ENCODE peak calls at places on chromosomes 13 and 19, in seven cellular contexts. One of them, this sample, is unnamed.

GRCh38 chr13:35704331-35704730 is 227.8 kb upstream of the MAB21L1 start:
- DNase-seq in GM12878: no peak
- DNase-seq in H1: no peak
- DNase-seq in NT2/D1: no peak
- DNase-seq in K562: no peak
- DNase-seq in HCT116: no peak
- DNase-seq in HepG2: no peak
- DNase-seq in this sample: no peak

GRCh38 chr13:87884874-87885273 is 213.7 kb downstream of the SLITRK5 start:
- DNase-seq in HCT116: no peak
- DNase-seq in GM12878: no peak
- DNase-seq in K562: no peak
- DNase-seq in NT2/D1: peak
- DNase-seq in HepG2: no peak
- DNase-seq in H1: peak
- DNase-seq in this sample: peak

GRCh38 chr13:109271991-109272454 is 514.4 kb downstream of the IRS2 start:
- DNase-seq in NT2/D1: no peak
- DNase-seq in HepG2: no peak
- DNase-seq in GM12878: no peak
- DNase-seq in H1: no peak
- DNase-seq in K562: no peak
- DNase-seq in HCT116: peak
- DNase-seq in this sample: no peak

GRCh38 chr13:50141660-50142010 is 126.4 kb downstream of the KCNRG start:
- DNase-seq in HCT116: no peak
- DNase-seq in NT2/D1: no peak
- DNase-seq in HepG2: no peak
- DNase-seq in H1: no peak
- DNase-seq in K562: no peak
- DNase-seq in GM12878: no peak
- DNase-seq in this sample: no peak

GRCh38 chr19:41945135-41945766 is 13.9 kb downstream of the RABAC1 start:
- DNase-seq in GM12878: peak
- DNase-seq in K562: no peak
- DNase-seq in NT2/D1: no peak
- DNase-seq in HepG2: no peak
- DNase-seq in H1: no peak
- DNase-seq in HCT116: no peak
- DNase-seq in this sample: no peak

GRCh38 chr19:40831502-40832430 is 18.5 kb downstream of the CYP2A6 start:
- DNase-seq in GM12878: no peak
- DNase-seq in HepG2: peak
- DNase-seq in HCT116: no peak
- DNase-seq in K562: no peak
- DNase-seq in H1: no peak
- DNase-seq in NT2/D1: no peak
- DNase-seq in this sample: no peak

GRCh38 chr13:61600360-61601033 is 184.8 kb upstream of the PCDH20 start:
- DNase-seq in HepG2: no peak
- DNase-seq in NT2/D1: no peak
- DNase-seq in GM12878: no peak
- DNase-seq in H1: no peak
- DNase-seq in K562: no peak
- DNase-seq in HCT116: no peak
- DNase-seq in this sample: no peak

GRCh38 chr13:25885418-25885817 is 166.4 kb downstream of the SHISA2 start:
- DNase-seq in GM12878: no peak
- DNase-seq in H1: no peak
- DNase-seq in NT2/D1: no peak
- DNase-seq in HepG2: no peak
- DNase-seq in HCT116: no peak
- DNase-seq in K562: no peak
- DNase-seq in this sample: peak

GRCh38 chr19:49363265-49364082 is at the start of gene DKKL1:
- DNase-seq in NT2/D1: peak
- DNase-seq in HepG2: peak
- DNase-seq in K562: peak
- DNase-seq in HCT116: peak
- DNase-seq in H1: peak
- DNase-seq in GM12878: peak
- DNase-seq in this sample: peak

GRCh38 chr13:42247883-42248282 is 24.1 kb upstream of the AKAP11 start:
- DNase-seq in H1: no peak
- DNase-seq in HCT116: no peak
- DNase-seq in HepG2: no peak
- DNase-seq in GM12878: no peak
- DNase-seq in NT2/D1: no peak
- DNase-seq in K562: no peak
- DNase-seq in this sample: no peak

GRCh38 chr13:78609464-78610205 is 6.3 kb upstream of the POU4F1 start:
- DNase-seq in GM12878: no peak
- DNase-seq in HepG2: no peak
- DNase-seq in K562: no peak
- DNase-seq in H1: no peak
- DNase-seq in HCT116: no peak
- DNase-seq in NT2/D1: no peak
- DNase-seq in this sample: peak

GRCh38 chr19:3699741-3700241 is 477 bp downstream of the PIP5K1C start:
- DNase-seq in HCT116: no peak
- DNase-seq in GM12878: no peak
- DNase-seq in HepG2: no peak
- DNase-seq in K562: no peak
- DNase-seq in H1: no peak
- DNase-seq in NT2/D1: no peak
- DNase-seq in this sample: peak

GRCh38 chr19:35442091-35442490 is 6.0 kb upstream of the FFAR2 start:
- DNase-seq in HepG2: no peak
- DNase-seq in GM12878: no peak
- DNase-seq in HCT116: no peak
- DNase-seq in H1: no peak
- DNase-seq in K562: no peak
- DNase-seq in NT2/D1: no peak
- DNase-seq in this sample: no peak

GRCh38 chr19:29449371-29449770 is 76.4 kb upstream of the VSTM2B start:
- DNase-seq in K562: no peak
- DNase-seq in GM12878: no peak
- DNase-seq in NT2/D1: no peak
- DNase-seq in H1: no peak
- DNase-seq in HCT116: no peak
- DNase-seq in HepG2: no peak
- DNase-seq in this sample: no peak
- TF ChIP-seq YY1 in K562: no peak
- TF ChIP-seq YY1 in GM12878: no peak
- TF ChIP-seq YY1 in NT2/D1: no peak
- TF ChIP-seq YY1 in H1: no peak
- TF ChIP-seq YY1 in HCT116: no peak
- TF ChIP-seq YY1 in HepG2: no peak
- TF ChIP-seq YY1 in this sample: no peak

GRCh38 chr19:8050274-8051096 is 2.1 kb upstream of the CCL25 start:
- DNase-seq in NT2/D1: peak
- DNase-seq in K562: peak
- DNase-seq in H1: peak
- DNase-seq in HCT116: peak
- DNase-seq in HepG2: peak
- DNase-seq in GM12878: peak
- DNase-seq in this sample: peak
- TF ChIP-seq YY1 in NT2/D1: no peak
- TF ChIP-seq YY1 in K562: no peak
- TF ChIP-seq YY1 in H1: no peak
- TF ChIP-seq YY1 in HCT116: no peak
- TF ChIP-seq YY1 in HepG2: no peak
- TF ChIP-seq YY1 in GM12878: no peak
- TF ChIP-seq YY1 in this sample: no peak

GRCh38 chr13:24281188-24282008 is 28.0 kb upstream of the C1QTNF9 start:
- DNase-seq in HCT116: no peak
- DNase-seq in NT2/D1: no peak
- DNase-seq in H1: no peak
- DNase-seq in K562: no peak
- DNase-seq in GM12878: no peak
- DNase-seq in HepG2: no peak
- DNase-seq in this sample: no peak
- TF ChIP-seq YY1 in HCT116: no peak
- TF ChIP-seq YY1 in NT2/D1: no peak
- TF ChIP-seq YY1 in H1: no peak
- TF ChIP-seq YY1 in K562: no peak
- TF ChIP-seq YY1 in GM12878: no peak
- TF ChIP-seq YY1 in HepG2: no peak
- TF ChIP-seq YY1 in this sample: no peak

DNA sequence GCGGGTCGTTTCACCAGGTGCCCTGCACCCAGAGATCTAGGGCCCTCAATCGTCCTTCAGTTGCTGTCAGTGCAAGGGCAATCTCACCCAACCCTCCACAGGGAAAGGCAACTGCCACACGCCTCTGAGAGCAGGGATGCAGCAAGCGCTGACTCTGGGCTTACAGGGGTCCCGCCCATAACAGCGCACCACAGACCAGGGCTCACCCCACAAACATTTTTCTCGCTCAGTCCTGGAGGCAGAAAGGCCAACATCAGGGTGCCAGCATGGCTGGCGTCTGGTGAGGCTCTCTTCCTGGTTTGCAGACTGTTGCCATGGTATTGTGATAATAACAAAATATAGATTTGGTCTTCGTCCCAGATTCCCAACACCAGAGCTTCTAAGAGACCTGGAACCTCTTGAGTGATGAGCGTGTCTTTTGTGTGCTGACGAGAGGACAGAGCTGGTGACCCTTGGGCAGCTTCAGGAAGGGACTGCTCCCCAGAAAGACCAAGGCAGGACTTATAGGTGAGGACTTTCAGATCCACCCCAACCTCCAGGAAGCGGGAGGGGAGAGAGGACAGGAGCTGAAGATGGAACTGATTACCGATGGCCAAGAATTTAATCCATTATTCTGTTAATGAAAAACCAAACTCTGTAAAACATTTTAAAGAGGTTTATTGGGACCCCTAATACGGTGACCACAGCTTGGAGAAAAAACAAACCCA is 51.3 kb downstream of the C13orf46 start:
- DNase-seq in K562: no peak
- DNase-seq in NT2/D1: no peak
- DNase-seq in H1: no peak
- DNase-seq in HCT116: no peak
- DNase-seq in GM12878: no peak
- DNase-seq in HepG2: no peak
- DNase-seq in this sample: no peak
- TF ChIP-seq YY1 in K562: no peak
- TF ChIP-seq YY1 in NT2/D1: no peak
- TF ChIP-seq YY1 in H1: no peak
- TF ChIP-seq YY1 in HCT116: no peak
- TF ChIP-seq YY1 in GM12878: no peak
- TF ChIP-seq YY1 in HepG2: no peak
- TF ChIP-seq YY1 in this sample: no peak

GRCh38 chr13:113049981-113050380 is 55.6 kb upstream of the F7 start:
- DNase-seq in HepG2: no peak
- DNase-seq in GM12878: no peak
- DNase-seq in K562: no peak
- DNase-seq in HCT116: no peak
- DNase-seq in NT2/D1: no peak
- DNase-seq in H1: no peak
- DNase-seq in this sample: no peak

GRCh38 chr13:113052206-113052605 is 53.4 kb upstream of the F7 start:
- DNase-seq in GM12878: no peak
- DNase-seq in HepG2: no peak
- DNase-seq in NT2/D1: no peak
- DNase-seq in K562: no peak
- DNase-seq in HCT116: no peak
- DNase-seq in H1: no peak
- DNase-seq in this sample: no peak

GRCh38 chr13:113051641-113052040 is 54.0 kb upstream of the F7 start:
- DNase-seq in HCT116: no peak
- DNase-seq in HepG2: no peak
- DNase-seq in GM12878: no peak
- DNase-seq in K562: no peak
- DNase-seq in H1: no peak
- DNase-seq in NT2/D1: no peak
- DNase-seq in this sample: no peak

GRCh38 chr13:113049521-113049941 is 56.1 kb upstream of the F7 start:
- DNase-seq in GM12878: no peak
- DNase-seq in HepG2: no peak
- DNase-seq in NT2/D1: no peak
- DNase-seq in HCT116: no peak
- DNase-seq in K562: no peak
- DNase-seq in H1: no peak
- DNase-seq in this sample: no peak

DNA sequence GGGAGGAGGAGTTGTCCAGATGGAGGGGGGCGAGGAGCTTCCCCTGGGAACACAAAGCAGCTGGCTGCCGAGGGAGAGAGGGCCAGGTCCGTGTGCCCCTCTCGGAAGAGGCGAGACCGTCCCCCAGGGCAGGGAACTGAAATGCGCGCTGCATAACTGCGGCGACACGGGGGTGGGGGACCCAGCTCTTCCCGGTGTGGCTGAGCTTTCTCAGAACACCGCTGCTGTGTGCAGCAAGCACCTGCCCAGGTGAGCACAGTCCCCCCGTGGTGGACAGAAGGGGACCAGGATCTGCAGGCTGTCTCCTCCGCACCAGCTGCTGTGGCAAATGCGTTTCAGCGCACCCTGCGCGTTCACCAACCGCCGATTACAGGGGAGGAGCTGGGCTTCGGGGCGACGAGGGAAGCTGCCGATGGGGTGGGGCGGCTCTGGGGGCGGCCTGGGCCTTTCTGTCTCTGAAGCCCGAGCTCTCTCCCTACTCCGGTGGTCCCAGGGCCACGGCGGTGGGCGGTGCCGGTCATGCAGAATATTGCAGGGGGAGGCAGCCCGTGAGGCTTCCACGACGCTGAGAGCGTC is 54.6 kb upstream of the F7 start:
- DNase-seq in HepG2: no peak
- DNase-seq in HCT116: no peak
- DNase-seq in H1: no peak
- DNase-seq in NT2/D1: no peak
- DNase-seq in K562: no peak
- DNase-seq in GM12878: no peak
- DNase-seq in this sample: no peak
- TF ChIP-seq YY1 in HepG2: no peak
- TF ChIP-seq YY1 in HCT116: no peak
- TF ChIP-seq YY1 in H1: no peak
- TF ChIP-seq YY1 in NT2/D1: no peak
- TF ChIP-seq YY1 in K562: no peak
- TF ChIP-seq YY1 in GM12878: no peak
- TF ChIP-seq YY1 in this sample: no peak

This sample was measured in SK-N-SH.